ENCODE peak calls at places on chromosomes 11 and 22, in six cellular contexts. V is effector memory CD4-positive, alpha-beta T cell; X is left lung; Y is coronary artery; Q is CD4-positive, CD25-positive, alpha-beta regulatory T cell; G is CD4-positive, alpha-beta memory T cell. B is an unnamed sample.

GRCh38 chr11:46692450-46692849 is 8.0 kb downstream of the ARHGAP1 start:
- DNase-seq in G (no peak), Y (no peak), Q (no peak), V (no peak), X (no peak), B (no peak)

GRCh38 chr11:126816655-126817054 is 183.9 kb downstream of the KIRREL3 start:
- DNase-seq in V (no peak), Q (no peak), X (no peak), G (no peak), Y (no peak), B (no peak)

GRCh38 chr11:116035972-116036371 is 531.8 kb upstream of the CADM1 start:
- DNase-seq in V (no peak), G (no peak), X (no peak), Y (no peak), Q (no peak), B (no peak)

GRCh38 chr11:129813216-129813791 is 2.3 kb upstream of the TMEM45B start:
- DNase-seq in X (no peak), Q (no peak), G (no peak), Y (no peak), V (no peak), B (no peak)

GRCh38 chr22:46043816-46044717 is 67.1 kb upstream of the WNT7B start:
- DNase-seq in V (no peak), G (peak; percentile 37), Q (peak; percentile 34), X (peak; percentile 49), Y (peak; percentile 79), B (peak; percentile 27)

GRCh38 chr22:48391171-48391711 is 1436.4 kb downstream of the BRD1 start:
- DNase-seq in Q (no peak), Y (no peak), G (no peak), X (no peak), V (no peak), B (no peak)

GRCh38 chr22:17910561-17911311 is 113.6 kb downstream of the MICAL3 start:
- DNase-seq in Q (no peak), Y (peak; percentile 92), X (peak; percentile 50), V (no peak), G (no peak), B (no peak)

GRCh38 chr11:15793032-15793996 is 563.0 kb downstream of the SOX6 start:
- DNase-seq in V (no peak), G (no peak), Q (no peak), X (no peak), Y (no peak), B (no peak)

GRCh38 chr11:32151036-32151435 is 60.2 kb downstream of the RCN1 start:
- DNase-seq in X (no peak), V (no peak), Y (no peak), G (no peak), Q (no peak), B (no peak)

GRCh38 chr11:18248561-18248960 is at the start of gene SAA2:
- DNase-seq in V (no peak), Q (no peak), X (no peak), G (no peak), Y (no peak), B (no peak)

GRCh38 chr22:35915477-35916013 is 113.1 kb downstream of the RBFOX2 start:
- DNase-seq in X (no peak), V (no peak), Q (no peak), G (no peak), Y (no peak), B (no peak)

GRCh38 chr11:118791961-118792578 is 1.1 kb upstream of the DDX6 start:
- DNase-seq in X (peak; percentile 51), V (peak; percentile 6), Q (peak; percentile 24), Y (peak; percentile 76), G (peak; percentile 24), B (peak; percentile 19)

GRCh38 chr11:35007277-35007676 is 90.9 kb downstream of the PDHX start:
- DNase-seq in X (no peak), V (no peak), G (no peak), Q (no peak), Y (no peak), B (no peak)

GRCh38 chr11:78764946-78765345 is 190.3 kb upstream of the NARS2 start:
- DNase-seq in V (no peak), Q (no peak), X (no peak), Y (no peak), G (no peak), B (no peak)

GRCh38 chr11:128716661-128717210 is 22.9 kb downstream of the FLI1 start:
- DNase-seq in V (peak; percentile 56), Q (peak; percentile 48), Y (no peak), X (no peak), G (peak; percentile 75), B (peak; percentile 71)

GRCh38 chr11:32630844-32631243 is 47.2 kb downstream of the EIF3M start:
- DNase-seq in V (no peak), X (no peak), G (no peak), Q (no peak), Y (no peak), B (no peak)

GRCh38 chr22:46514592-46515207 is 22.7 kb downstream of the CELSR1 start:
- DNase-seq in G (no peak), Q (no peak), V (no peak), Y (no peak), X (no peak), B (no peak)

GRCh38 chr11:46200537-46201281 is 76.8 kb upstream of the CREB3L1 start:
- DNase-seq in Y (no peak), X (no peak), G (no peak), Q (no peak), V (no peak), B (no peak)

GRCh38 chr11:84780689-84781293 is 846.4 kb downstream of the DLG2 start:
- DNase-seq in X (no peak), G (no peak), Y (no peak), V (no peak), Q (no peak), B (no peak)

GRCh38 chr22:20107951-20108756 is 7.8 kb upstream of the RANBP1 start:
- DNase-seq in G (no peak), Q (no peak), V (no peak), X (no peak), Y (no peak), B (no peak)

GRCh38 chr11:46346886-46347636 is at the start of gene DGKZ:
- DNase-seq in Q (peak; percentile 95), X (peak; percentile 87), Y (peak; percentile 87), G (peak; percentile 95), V (peak; percentile 85), B (peak; percentile 98)

GRCh38 chr11:129320485-129320884 is 55.2 kb upstream of the BARX2 start:
- DNase-seq in Q (no peak), X (no peak), Y (no peak), V (no peak), G (no peak), B (no peak)

GRCh38 chr11:126573325-126574076 is 218.0 kb downstream of the ST3GAL4 start:
- DNase-seq in G (no peak), Y (no peak), Q (no peak), V (no peak), X (no peak), B (no peak)

GRCh38 chr22:36641902-36642640 is 61.5 kb downstream of the CACNG2 start:
- DNase-seq in X (no peak), G (no peak), V (no peak), Y (peak; percentile 24), Q (no peak), B (no peak)

GRCh38 chr11:45450189-45450588 is 164.0 kb upstream of the SYT13 start:
- DNase-seq in G (no peak), X (no peak), V (no peak), Y (no peak), Q (no peak), B (no peak)

GRCh38 chr11:43285826-43286225 is 26.0 kb upstream of the API5 start:
- DNase-seq in V (no peak), X (no peak), Y (no peak), G (no peak), Q (no peak), B (no peak)

GRCh38 chr11:100593321-100593720 is 93.8 kb upstream of the ARHGAP42 start:
- DNase-seq in G (no peak), V (no peak), X (no peak), Y (no peak), Q (no peak), B (no peak)

GRCh38 chr11:10331548-10332289 is 26.8 kb downstream of the ADM start:
- DNase-seq in G (no peak), Q (no peak), Y (no peak), X (no peak), V (no peak), B (no peak)

GRCh38 chr11:19938051-19938856 is 222.0 kb downstream of the DBX1 start:
- DNase-seq in V (no peak), X (no peak), G (no peak), Q (no peak), Y (peak; percentile 69), B (no peak)
- H3K4me3 ChIP-seq in V (no peak overlapping the region), X (no peak overlapping the region), G (no peak overlapping the region), Q (no peak overlapping the region), Y (no peak overlapping the region), B (no peak overlapping the region)

GRCh38 chr22:43953988-43954771 is 1.1 kb upstream of the SAMM50 start:
- DNase-seq in Y (no peak), V (no peak), G (peak; percentile 7), Q (no peak), X (no peak), B (no peak)
- H3K27ac ChIP-seq in Y (no peak overlapping the region), V (no peak overlapping the region), G (peak overlapping the region; percentile 63), Q (peak overlapping the region; percentile 71), X (peak overlapping the region; percentile 92), B (peak overlapping the region; percentile 88)

GRCh38 chr11:13150487-13150886 is 127.1 kb upstream of the BMAL1 start:
- DNase-seq in X (no peak), G (no peak), Y (no peak), Q (no peak), V (no peak), B (no peak)
- H3K4me3 ChIP-seq in X (no peak overlapping the region), G (no peak overlapping the region), Y (no peak overlapping the region), Q (no peak overlapping the region), V (no peak overlapping the region), B (no peak overlapping the region)

DNA sequence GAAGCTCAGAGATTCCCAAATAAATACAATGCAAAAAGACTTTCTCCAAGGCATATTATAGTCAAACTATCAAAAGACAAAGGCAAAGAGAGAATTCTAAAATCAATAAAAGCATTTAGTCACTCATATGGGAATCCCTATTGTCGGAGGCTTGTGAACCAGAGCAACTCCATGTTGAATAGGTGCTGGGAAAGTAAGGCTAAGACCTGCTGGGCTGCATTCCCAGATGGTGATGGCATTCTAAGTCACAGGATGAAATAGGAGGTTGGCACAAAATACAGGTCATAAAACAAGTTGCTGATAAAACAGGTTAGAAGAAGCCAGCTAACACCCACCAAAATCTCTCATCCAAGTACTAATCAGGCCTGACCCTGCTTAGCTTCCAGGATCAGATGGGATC is 84.5 kb downstream of the JRKL start:
- DNase-seq in G (no peak), V (no peak), Y (no peak), Q (no peak), X (no peak), B (no peak)
- H3K27ac ChIP-seq in G (no peak overlapping the region), V (no peak overlapping the region), Y (no peak overlapping the region), Q (no peak overlapping the region), X (no peak overlapping the region), B (no peak overlapping the region)